ENCODE peak calls at places on chromosomes 12 and 14, in five cellular contexts. One of them, this sample, is unnamed. For H3K36me3, the result is how much of the 10 kb centered on the place peaks cover.

GRCh38 chr12:3777206-3777809 is 24.4 kb upstream of the CRACR2A start:
- DNase-seq in H1: no peak
- DNase-seq in K562: peak
- DNase-seq in GM12878: no peak
- DNase-seq in HepG2: peak
- DNase-seq in this sample: peak

GRCh38 chr14:69321601-69322330 is 61.8 kb downstream of the GALNT16 start:
- DNase-seq in GM12878: no peak
- DNase-seq in HepG2: no peak
- DNase-seq in K562: no peak
- DNase-seq in H1: no peak
- DNase-seq in this sample: no peak

GRCh38 chr12:125065753-125066570 is 727 bp downstream of the AACS start:
- DNase-seq in K562: no peak
- DNase-seq in HepG2: no peak
- DNase-seq in H1: no peak
- DNase-seq in GM12878: no peak
- DNase-seq in this sample: no peak

GRCh38 chr12:111251787-111252186 is 117.1 kb downstream of the PHETA1 start:
- DNase-seq in H1: no peak
- DNase-seq in K562: no peak
- DNase-seq in GM12878: no peak
- DNase-seq in HepG2: no peak
- DNase-seq in this sample: no peak

GRCh38 chr12:71626768-71627167 is 36.9 kb downstream of the ZFC3H1 start:
- DNase-seq in H1: no peak
- DNase-seq in HepG2: peak
- DNase-seq in GM12878: no peak
- DNase-seq in K562: no peak
- DNase-seq in this sample: no peak

GRCh38 chr14:77128414-77128891 is 13.1 kb downstream of the ZDHHC22 start:
- DNase-seq in HepG2: peak
- DNase-seq in K562: no peak
- DNase-seq in H1: no peak
- DNase-seq in GM12878: no peak
- DNase-seq in this sample: no peak

GRCh38 chr12:3571323-3571722 is 80.3 kb downstream of the PRMT8 start:
- DNase-seq in K562: no peak
- DNase-seq in GM12878: no peak
- DNase-seq in H1: no peak
- DNase-seq in HepG2: no peak
- DNase-seq in this sample: no peak

GRCh38 chr14:99755068-99755405 is 38.2 kb upstream of the EML1 start:
- DNase-seq in K562: no peak
- DNase-seq in GM12878: no peak
- DNase-seq in HepG2: no peak
- DNase-seq in H1: no peak
- DNase-seq in this sample: no peak

GRCh38 chr12:68327896-68328295 is 4.3 kb downstream of the MDM1 start:
- DNase-seq in GM12878: no peak
- DNase-seq in H1: no peak
- DNase-seq in K562: no peak
- DNase-seq in HepG2: no peak
- DNase-seq in this sample: no peak

GRCh38 chr14:51554339-51554920 is 97.3 kb upstream of the FRMD6 start:
- DNase-seq in HepG2: no peak
- DNase-seq in K562: no peak
- DNase-seq in GM12878: no peak
- DNase-seq in H1: no peak
- DNase-seq in this sample: no peak

GRCh38 chr12:26853303-26854027 is 20.5 kb upstream of the ITPR2 start:
- DNase-seq in GM12878: no peak
- DNase-seq in K562: peak
- DNase-seq in HepG2: peak
- DNase-seq in H1: no peak
- DNase-seq in this sample: peak

GRCh38 chr12:26855337-26856089 is 22.5 kb upstream of the ITPR2 start:
- DNase-seq in HepG2: peak
- DNase-seq in K562: no peak
- DNase-seq in H1: no peak
- DNase-seq in GM12878: no peak
- DNase-seq in this sample: no peak

GRCh38 chr12:26861690-26862089 is 28.7 kb upstream of the ITPR2 start:
- DNase-seq in H1: no peak
- DNase-seq in K562: no peak
- DNase-seq in GM12878: no peak
- DNase-seq in HepG2: no peak
- DNase-seq in this sample: no peak

GRCh38 chr12:26854028-26854387 is 21.0 kb upstream of the ITPR2 start:
- DNase-seq in H1: no peak
- DNase-seq in GM12878: no peak
- DNase-seq in K562: no peak
- DNase-seq in HepG2: no peak
- DNase-seq in this sample: no peak

GRCh38 chr12:26857465-26858176 is 24.6 kb upstream of the ITPR2 start:
- DNase-seq in H1: no peak
- DNase-seq in K562: no peak
- DNase-seq in GM12878: no peak
- DNase-seq in HepG2: no peak
- DNase-seq in this sample: peak
- TF ChIP-seq CREB1 in H1: no peak
- TF ChIP-seq CREB1 in K562: no peak
- TF ChIP-seq CREB1 in GM12878: no peak
- TF ChIP-seq CREB1 in HepG2: no peak
- TF ChIP-seq CREB1 in this sample: no peak

DNA sequence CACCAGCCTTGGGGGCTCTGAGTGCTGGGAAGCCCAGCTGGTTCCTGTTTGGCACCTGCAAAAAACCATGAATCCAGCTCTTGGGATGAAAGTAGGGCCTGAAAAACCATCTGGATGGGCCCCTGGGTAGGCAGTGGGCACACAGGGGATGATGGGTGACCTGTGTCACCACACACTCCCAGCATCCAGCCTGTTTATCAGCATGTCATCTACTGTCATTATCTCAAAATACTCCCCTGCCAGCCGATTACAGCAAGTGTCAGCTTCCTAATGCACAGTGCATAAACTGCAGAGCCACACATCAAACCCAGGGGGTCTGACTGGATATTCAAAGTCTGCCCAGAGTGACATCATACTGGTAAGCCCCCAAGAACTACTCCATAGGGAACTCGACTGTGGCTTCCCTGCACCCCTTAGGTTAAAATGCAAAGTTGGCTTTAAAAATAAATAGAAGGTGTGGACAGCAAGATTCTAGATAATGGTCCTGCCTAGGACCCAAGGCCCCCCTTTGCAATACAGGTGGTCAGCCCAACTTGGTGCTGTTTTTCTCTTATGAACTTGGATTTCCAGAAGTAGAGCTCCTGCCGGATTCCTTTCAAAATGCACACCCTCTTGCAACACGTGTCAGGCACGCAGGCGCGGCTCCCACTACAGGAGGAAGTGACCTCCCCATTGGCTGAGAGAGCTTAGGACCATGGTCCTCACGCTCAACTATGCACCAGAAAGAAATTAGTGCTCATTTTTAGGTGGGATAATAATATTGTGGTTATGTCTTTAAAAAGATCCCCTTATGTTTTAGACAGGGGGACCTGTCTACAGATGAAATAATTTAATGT is 94.1 kb downstream of the GCH1 start:
- DNase-seq in H1: no peak
- DNase-seq in HepG2: no peak
- DNase-seq in K562: no peak
- DNase-seq in GM12878: no peak
- DNase-seq in this sample: no peak
- H3K4me2 ChIP-seq in H1: no peak
- H3K4me2 ChIP-seq in HepG2: peak
- H3K4me2 ChIP-seq in K562: no peak
- H3K4me2 ChIP-seq in GM12878: no peak
- H3K4me2 ChIP-seq in this sample: no peak

DNA sequence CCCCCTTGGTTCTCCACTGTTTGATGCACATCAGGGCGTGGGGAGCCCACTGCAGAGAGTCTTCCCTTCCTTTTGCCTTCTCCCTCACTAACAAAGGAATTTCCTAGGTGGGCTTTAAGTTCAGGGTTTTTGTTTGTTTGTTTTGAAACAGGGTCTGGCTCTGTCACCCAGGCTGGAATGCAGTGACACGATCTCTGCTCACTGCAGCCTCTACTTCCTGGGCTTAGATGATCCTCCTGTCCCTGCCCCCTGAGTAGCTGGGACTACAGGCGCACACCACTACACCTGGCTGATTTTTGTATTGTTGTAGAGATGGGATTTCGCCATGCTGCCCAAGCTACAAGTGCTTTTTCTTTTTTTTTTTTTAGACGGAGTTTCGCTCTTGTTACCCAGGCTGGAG is 33.8 kb downstream of the EP400 start:
- DNase-seq in H1: no peak
- DNase-seq in HepG2: no peak
- DNase-seq in K562: no peak
- DNase-seq in GM12878: no peak
- DNase-seq in this sample: no peak
- H3K36me3 ChIP-seq in H1: under half
- H3K36me3 ChIP-seq in HepG2: half or more
- H3K36me3 ChIP-seq in K562: half or more
- H3K36me3 ChIP-seq in GM12878: under half
- H3K36me3 ChIP-seq in this sample: under half

GRCh38 chr12:96698521-96698920 is 208.5 kb upstream of the NEDD1 start:
- DNase-seq in K562: no peak
- DNase-seq in GM12878: no peak
- DNase-seq in HepG2: peak
- DNase-seq in H1: no peak
- DNase-seq in this sample: peak

GRCh38 chr12:96698965-96699364 is 208.1 kb upstream of the NEDD1 start:
- DNase-seq in GM12878: no peak
- DNase-seq in H1: no peak
- DNase-seq in K562: no peak
- DNase-seq in HepG2: no peak
- DNase-seq in this sample: peak
- TF ChIP-seq CREB1 in GM12878: no peak
- TF ChIP-seq CREB1 in H1: no peak
- TF ChIP-seq CREB1 in K562: no peak
- TF ChIP-seq CREB1 in HepG2: no peak
- TF ChIP-seq CREB1 in this sample: no peak

GRCh38 chr14:95436348-95436747 is 80.1 kb downstream of the SYNE3 start:
- DNase-seq in GM12878: no peak
- DNase-seq in K562: no peak
- DNase-seq in H1: no peak
- DNase-seq in HepG2: no peak
- DNase-seq in this sample: no peak
- H3K4me2 ChIP-seq in GM12878: no peak
- H3K4me2 ChIP-seq in K562: no peak
- H3K4me2 ChIP-seq in H1: no peak
- H3K4me2 ChIP-seq in HepG2: no peak
- H3K4me2 ChIP-seq in this sample: no peak

GRCh38 chr14:22482782-22483553 is 106.1 kb downstream of the DAD1 start:
- DNase-seq in HepG2: no peak
- DNase-seq in GM12878: no peak
- DNase-seq in H1: no peak
- DNase-seq in K562: no peak
- DNase-seq in this sample: no peak
- H3K36me3 ChIP-seq in HepG2: under half
- H3K36me3 ChIP-seq in GM12878: under half
- H3K36me3 ChIP-seq in H1: under half
- H3K36me3 ChIP-seq in K562: under half
- H3K36me3 ChIP-seq in this sample: under half

DNA sequence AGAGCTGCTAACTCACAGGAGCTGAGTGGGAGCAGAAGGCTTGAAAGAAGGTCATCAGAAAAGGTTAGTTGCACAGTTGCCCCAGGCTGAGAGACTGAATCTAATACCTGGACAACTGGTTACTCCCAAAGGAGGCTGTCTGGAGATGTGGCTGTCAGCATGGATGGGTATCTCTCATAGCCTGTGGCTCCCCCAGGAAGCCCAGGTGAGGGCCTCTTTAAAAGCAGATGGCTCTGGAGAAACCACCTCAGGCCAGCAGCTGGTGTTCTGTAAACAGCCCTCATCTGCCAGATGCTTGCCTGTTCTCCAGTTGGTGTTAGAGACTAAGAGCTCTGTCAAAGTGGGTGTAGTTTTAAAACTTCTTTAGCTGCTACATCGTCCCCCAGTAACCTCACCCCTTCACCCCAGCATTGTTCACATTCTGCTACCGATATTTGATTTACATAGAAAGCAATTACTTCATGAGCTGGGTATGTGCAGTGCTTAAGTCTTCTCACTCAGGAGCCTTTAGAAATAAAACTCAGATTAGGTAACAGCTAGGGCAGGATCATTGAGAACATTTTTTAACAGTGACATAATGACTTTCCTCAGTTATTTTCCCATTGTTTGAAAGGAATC is 25.8 kb downstream of the DACT1 start:
- DNase-seq in HepG2: no peak
- DNase-seq in GM12878: no peak
- DNase-seq in K562: no peak
- DNase-seq in H1: peak
- DNase-seq in this sample: peak
- TF ChIP-seq CREB1 in HepG2: no peak
- TF ChIP-seq CREB1 in GM12878: no peak
- TF ChIP-seq CREB1 in K562: no peak
- TF ChIP-seq CREB1 in H1: no peak
- TF ChIP-seq CREB1 in this sample: no peak

GRCh38 chr12:92987362-92987761 is 58.3 kb upstream of the EEA1 start:
- DNase-seq in K562: peak
- DNase-seq in HepG2: peak
- DNase-seq in GM12878: no peak
- DNase-seq in H1: no peak
- DNase-seq in this sample: peak

GRCh38 chr12:92989715-92990484 is 60.8 kb upstream of the EEA1 start:
- DNase-seq in GM12878: no peak
- DNase-seq in K562: no peak
- DNase-seq in HepG2: peak
- DNase-seq in H1: no peak
- DNase-seq in this sample: no peak

GRCh38 chr12:92991134-92991533 is 62.0 kb upstream of the EEA1 start:
- DNase-seq in K562: no peak
- DNase-seq in HepG2: no peak
- DNase-seq in H1: no peak
- DNase-seq in GM12878: no peak
- DNase-seq in this sample: no peak

GRCh38 chr12:92987846-92988621 is 58.9 kb upstream of the EEA1 start:
- DNase-seq in H1: no peak
- DNase-seq in HepG2: peak
- DNase-seq in GM12878: peak
- DNase-seq in K562: no peak
- DNase-seq in this sample: peak

DNA sequence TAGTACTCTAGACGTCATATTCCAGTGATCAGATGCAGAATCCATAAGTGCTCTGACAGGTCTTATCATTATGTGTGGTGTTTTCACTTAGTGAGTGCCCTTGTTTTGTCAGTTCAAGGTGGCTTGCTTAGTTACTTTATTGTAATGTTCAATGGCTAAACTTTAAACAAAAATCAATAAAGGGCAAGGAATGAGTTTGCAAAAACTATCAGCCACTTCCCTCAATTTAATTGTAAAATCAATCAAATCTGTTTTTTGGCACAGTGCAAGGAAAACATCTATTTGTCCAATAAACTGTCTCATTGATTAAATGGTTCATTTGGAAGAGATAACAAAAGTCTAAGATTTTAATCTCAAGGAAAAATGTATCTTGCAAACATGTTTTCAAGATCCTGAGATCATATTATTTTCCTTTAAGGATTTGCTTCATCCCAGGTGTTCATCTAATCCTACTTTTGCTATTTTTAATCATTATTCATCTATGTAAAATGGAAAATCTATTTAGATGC is 59.6 kb upstream of the EEA1 start:
- DNase-seq in K562: no peak
- DNase-seq in GM12878: no peak
- DNase-seq in H1: no peak
- DNase-seq in HepG2: peak
- DNase-seq in this sample: no peak
- H3K4me2 ChIP-seq in K562: no peak
- H3K4me2 ChIP-seq in GM12878: peak
- H3K4me2 ChIP-seq in H1: no peak
- H3K4me2 ChIP-seq in HepG2: peak
- H3K4me2 ChIP-seq in this sample: no peak